ENCODE peak calls at places on chromosomes 1 and 21, in ten cellular contexts. Z is CD4-positive, CD25-positive, alpha-beta regulatory T cell; Y is right atrium auricular region; Q is stomach; J is heart left ventricle; K is ovary; I is psoas muscle; X is lower lobe of right lung; L is sigmoid colon; C is brain microvascular endothelial cell. U is an unnamed sample. For H3K36me3, the result is how much of the 10 kb centered on the place peaks cover.

GRCh38 chr1:211113566-211113965 is 20.4 kb downstream of the KCNH1 start:
- DNase-seq in L (no peak), K (no peak), I (no peak), Z (no peak), C (no peak), Y (no peak), Q (no peak), J (no peak), X (no peak), U (no peak)

GRCh38 chr1:77524038-77524437 is 158.4 kb downstream of the ZZZ3 start:
- DNase-seq in K (no peak), X (no peak), J (no peak), Z (no peak), I (no peak), C (no peak), L (no peak), Q (no peak), Y (no peak), U (no peak)

GRCh38 chr1:186082235-186082937 is 292.7 kb downstream of the TPR start:
- DNase-seq in Z (no peak), X (peak), Q (peak), L (peak), K (peak), C (peak), I (peak), J (peak), Y (peak), U (peak)

GRCh38 chr1:43525995-43526394 is 4.7 kb upstream of the PTPRF start:
- DNase-seq in K (no peak), I (no peak), C (peak), Y (no peak), L (no peak), J (no peak), Z (no peak), X (no peak), Q (no peak), U (peak)

GRCh38 chr1:205248793-205249601 is 21.3 kb downstream of the TMCC2 start:
- DNase-seq in Q (peak), Z (no peak), I (no peak), C (no peak), L (peak), J (peak), Y (peak), X (peak), K (peak), U (peak)

GRCh38 chr1:17201201-17202021 is 3.5 kb upstream of the PADI1 start:
- DNase-seq in C (no peak), L (peak), K (no peak), X (peak), J (no peak), Z (no peak), Q (no peak), Y (no peak), I (no peak), U (peak)

GRCh38 chr1:42934111-42934510 is 24.6 kb downstream of the SLC2A1 start:
- DNase-seq in J (no peak), L (peak), K (no peak), Q (no peak), C (no peak), X (no peak), Y (no peak), Z (no peak), I (no peak), U (peak)

GRCh38 chr1:113542221-113542701 is 151.9 kb downstream of the MAGI3 start:
- DNase-seq in K (no peak), I (no peak), X (no peak), L (no peak), C (peak), Z (no peak), Y (no peak), Q (no peak), J (no peak), U (no peak)

GRCh38 chr1:216183007-216183406 is 240.2 kb downstream of the USH2A start:
- DNase-seq in X (no peak), C (peak), Z (no peak), Y (no peak), Q (no peak), I (no peak), L (no peak), J (no peak), K (no peak), U (no peak)

GRCh38 chr1:234722904-234723588 is 113.1 kb upstream of the IRF2BP2 start:
- DNase-seq in Y (peak), X (no peak), I (peak), J (peak), Z (peak), K (peak), L (peak), Q (peak), C (peak), U (peak)

GRCh38 chr1:97186381-97186780 is 464.8 kb downstream of the PTBP2 start:
- DNase-seq in Q (no peak), C (peak), L (no peak), K (no peak), I (no peak), J (no peak), Z (no peak), X (no peak), Y (no peak), U (no peak)

GRCh38 chr1:169250022-169250421 is 117.6 kb downstream of the NME7 start:
- DNase-seq in I (no peak), Z (no peak), C (peak), L (no peak), Y (no peak), Q (no peak), K (no peak), X (no peak), J (no peak), U (no peak)

GRCh38 chr1:211897011-211897410 is 66.4 kb upstream of the LPGAT1 start:
- DNase-seq in Q (no peak), K (no peak), C (peak), X (no peak), I (no peak), Y (no peak), L (no peak), Z (no peak), J (no peak), U (no peak)

GRCh38 chr1:115529216-115529897 is 112.4 kb upstream of the VANGL1 start:
- DNase-seq in X (no peak), L (no peak), K (no peak), J (no peak), C (no peak), Q (no peak), Y (no peak), Z (no peak), I (no peak), U (no peak)

GRCh38 chr1:227890451-227891222 is 57.1 kb downstream of the WNT9A start:
- DNase-seq in J (no peak), K (peak), C (no peak), I (no peak), L (peak), Y (peak), Q (peak), X (no peak), Z (no peak), U (peak)

GRCh38 chr21:41783476-41784150 is 16.8 kb upstream of the RIPK4 start:
- DNase-seq in Y (no peak), Q (peak), L (no peak), X (no peak), K (no peak), I (no peak), Z (no peak), J (no peak), C (peak), U (no peak)

GRCh38 chr1:228284521-228284920 is 76.7 kb downstream of the OBSCN start:
- DNase-seq in X (no peak), Q (no peak), K (no peak), I (peak), C (no peak), Y (no peak), J (peak), L (no peak), Z (no peak), U (peak)

GRCh38 chr1:3455630-3456448 is 1.4 kb downstream of the ARHGEF16 start:
- DNase-seq in Z (no peak), Y (no peak), Q (no peak), J (no peak), X (no peak), L (no peak), C (no peak), K (no peak), I (peak), U (no peak)
- H3K4me3 ChIP-seq in Z (no peak), Y (no peak), Q (peak), J (no peak), X (no peak), L (no peak), C (no peak), K (no peak), I (no peak), U (no peak)

GRCh38 chr1:177847843-177848242 is 122.0 kb downstream of the SEC16B start:
- DNase-seq in I (no peak), Z (no peak), C (peak), X (no peak), L (no peak), Q (no peak), Y (no peak), J (no peak), K (no peak), U (no peak)

GRCh38 chr1:177849588-177849987 is 120.3 kb downstream of the SEC16B start:
- DNase-seq in L (no peak), K (no peak), Q (no peak), Z (no peak), X (no peak), J (no peak), Y (no peak), I (no peak), C (no peak), U (no peak)

GRCh38 chr1:177849130-177849529 is 120.7 kb downstream of the SEC16B start:
- DNase-seq in Y (no peak), X (no peak), C (no peak), J (peak), Z (no peak), I (no peak), K (no peak), Q (no peak), L (no peak), U (no peak)

DNA sequence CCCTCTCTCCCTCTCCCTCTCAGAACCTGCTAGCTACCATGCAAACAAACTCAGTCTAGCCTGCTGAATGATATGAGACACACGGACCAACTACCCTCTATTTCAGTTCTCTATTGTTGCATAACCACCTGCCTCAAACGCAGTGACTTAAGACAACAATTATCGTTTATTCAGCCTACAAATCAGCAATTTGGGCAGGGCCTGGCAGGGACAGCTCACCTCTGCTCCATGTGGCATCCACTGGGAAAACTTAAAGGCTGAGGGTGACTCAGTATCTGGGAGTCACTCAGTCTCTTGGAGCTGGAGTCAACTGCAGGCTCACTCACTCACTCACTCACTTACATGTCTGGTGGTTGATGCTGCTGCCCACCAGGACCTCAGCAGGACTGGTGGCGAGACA is 121.3 kb downstream of the SEC16B start:
- DNase-seq in Y (no peak), C (no peak), J (no peak), Q (no peak), Z (no peak), I (no peak), X (no peak), L (no peak), K (no peak), U (no peak)
- H3K36me3 ChIP-seq in Y (under half), C (under half), J (under half), Q (under half), Z (under half), I (under half), X (under half), L (under half), K (under half), U (under half)

GRCh38 chr1:197778326-197778922 is 3.1 kb upstream of the DENND1B start:
- DNase-seq in Q (no peak), L (no peak), K (no peak), C (no peak), I (no peak), Y (no peak), J (no peak), Z (no peak), X (no peak), U (no peak)

GRCh38 chr1:197773856-197774255 is 1.4 kb downstream of the DENND1B start:
- DNase-seq in K (no peak), Z (no peak), X (no peak), J (no peak), Y (no peak), C (no peak), L (no peak), I (no peak), Q (no peak), U (no peak)

GRCh38 chr1:197774691-197775281 is 494 bp downstream of the DENND1B start:
- DNase-seq in C (no peak), Y (no peak), I (peak), L (peak), J (peak), X (peak), Z (peak), K (peak), Q (peak), U (peak)

GRCh38 chr1:197776348-197777082 is 1.2 kb upstream of the DENND1B start:
- DNase-seq in K (no peak), Q (no peak), J (no peak), C (no peak), I (no peak), Y (no peak), Z (no peak), X (no peak), L (no peak), U (no peak)

DNA sequence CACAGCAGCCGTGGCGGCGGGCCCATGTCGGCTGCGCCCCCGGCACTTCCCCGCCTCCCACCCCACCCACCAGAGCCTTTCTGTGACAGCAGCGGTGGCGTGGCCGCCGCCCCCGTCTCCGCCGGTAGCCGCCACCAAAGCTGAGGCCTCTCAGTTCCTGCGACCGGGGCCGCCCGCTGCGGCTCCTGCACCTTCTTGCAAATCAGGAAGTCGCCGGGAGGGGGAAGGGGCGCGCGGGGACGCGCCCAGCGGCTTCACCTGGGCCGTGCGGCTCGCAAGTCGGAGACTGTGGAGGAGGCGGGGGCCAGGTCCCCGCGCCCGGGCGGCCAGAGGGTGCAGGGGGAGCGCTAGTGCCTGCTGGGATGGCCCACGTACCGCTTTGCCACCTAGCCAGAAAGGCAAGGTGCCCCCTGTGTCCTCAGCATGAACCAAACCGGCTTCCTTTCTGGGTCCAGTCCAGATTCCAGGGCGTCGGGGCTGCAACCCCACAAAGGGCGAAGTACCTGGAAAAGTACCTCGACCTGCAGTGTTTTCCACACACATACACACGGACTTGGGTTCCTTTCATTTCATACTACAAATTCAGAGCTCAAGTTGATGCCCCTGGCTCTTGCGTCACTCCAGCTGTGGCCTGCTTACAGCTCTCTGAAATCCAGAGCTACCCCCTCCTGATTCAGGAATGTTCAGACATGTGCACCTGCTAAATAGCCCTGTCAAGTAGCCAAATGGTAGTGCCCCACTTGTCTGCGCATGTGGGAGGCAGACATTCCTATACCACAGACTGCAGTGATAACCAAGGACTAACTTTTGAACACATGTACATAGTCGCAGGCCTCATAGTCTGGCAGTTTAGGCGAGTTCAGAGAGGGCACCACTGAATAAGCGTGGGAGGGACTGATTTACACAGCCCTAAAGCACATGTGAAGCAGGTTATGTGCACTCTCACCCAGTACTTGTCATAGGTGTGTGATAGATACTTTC is at the start of gene DENND1B:
- DNase-seq in Q (peak), I (peak), J (peak), C (no peak), X (peak), L (peak), K (peak), Z (peak), Y (no peak), U (peak)
- H3K27ac ChIP-seq in Q (peak), I (peak), J (peak), C (peak), X (peak), L (peak), K (peak), Z (peak), Y (peak), U (peak)

GRCh38 chr1:22349302-22350043 is 102.2 kb upstream of the ZBTB40 start:
- DNase-seq in Y (no peak), X (no peak), L (no peak), Q (no peak), Z (no peak), C (no peak), I (no peak), K (no peak), J (no peak), U (no peak)

GRCh38 chr1:22352896-22353295 is 98.8 kb upstream of the ZBTB40 start:
- DNase-seq in Y (no peak), Z (no peak), X (no peak), J (no peak), L (no peak), Q (no peak), I (no peak), C (no peak), K (no peak), U (no peak)

GRCh38 chr1:22351757-22352080 is 99.9 kb upstream of the ZBTB40 start:
- DNase-seq in C (no peak), I (no peak), Y (no peak), X (no peak), Q (no peak), Z (no peak), J (no peak), K (no peak), L (no peak), U (no peak)

GRCh38 chr1:22350171-22350961 is 101.3 kb upstream of the ZBTB40 start:
- DNase-seq in I (no peak), Q (no peak), X (no peak), Y (no peak), J (no peak), Z (no peak), L (no peak), K (no peak), C (no peak), U (peak)

DNA sequence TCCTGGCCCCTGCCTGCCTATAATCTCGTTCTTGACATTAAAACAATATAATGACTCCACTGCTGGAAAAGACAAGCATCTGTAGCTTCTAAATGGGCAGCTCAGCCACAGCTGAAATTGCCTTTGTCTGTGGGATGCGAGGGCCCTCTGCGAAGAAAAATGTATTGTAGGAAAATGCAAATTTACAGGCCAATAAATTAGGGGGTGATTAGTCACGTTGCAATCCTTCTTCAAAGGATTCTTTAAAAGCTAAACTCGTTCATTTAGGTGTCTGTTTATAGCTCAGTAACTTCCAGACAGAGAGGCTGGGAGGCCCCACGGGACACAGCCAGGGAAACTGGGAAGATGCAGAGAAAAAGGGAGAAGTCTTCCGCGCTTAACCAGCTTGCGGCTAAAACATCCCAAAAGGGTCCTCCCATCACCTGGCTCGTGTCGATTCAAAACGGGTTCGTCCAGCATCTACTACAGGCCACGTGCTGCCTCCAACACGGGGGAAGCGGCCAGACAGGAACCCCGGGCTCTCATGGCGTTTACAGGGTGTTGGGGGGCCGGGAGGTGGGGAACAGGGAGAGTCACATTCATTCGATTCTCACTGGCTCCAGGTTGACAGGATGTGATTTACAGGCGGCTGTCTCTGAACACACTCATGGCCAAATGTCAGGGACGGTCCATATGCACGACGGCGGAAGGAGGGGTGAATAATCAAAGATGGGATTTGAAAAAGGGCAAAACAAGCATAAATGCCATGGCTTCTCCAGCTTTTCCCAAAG is 100.5 kb upstream of the ZBTB40 start:
- DNase-seq in L (no peak), Z (no peak), J (no peak), I (no peak), C (no peak), Y (no peak), K (no peak), X (no peak), Q (no peak), U (peak)
- H3K4me3 ChIP-seq in L (no peak), Z (no peak), J (no peak), I (no peak), C (no peak), Y (no peak), K (no peak), X (no peak), Q (no peak), U (no peak)

DNA sequence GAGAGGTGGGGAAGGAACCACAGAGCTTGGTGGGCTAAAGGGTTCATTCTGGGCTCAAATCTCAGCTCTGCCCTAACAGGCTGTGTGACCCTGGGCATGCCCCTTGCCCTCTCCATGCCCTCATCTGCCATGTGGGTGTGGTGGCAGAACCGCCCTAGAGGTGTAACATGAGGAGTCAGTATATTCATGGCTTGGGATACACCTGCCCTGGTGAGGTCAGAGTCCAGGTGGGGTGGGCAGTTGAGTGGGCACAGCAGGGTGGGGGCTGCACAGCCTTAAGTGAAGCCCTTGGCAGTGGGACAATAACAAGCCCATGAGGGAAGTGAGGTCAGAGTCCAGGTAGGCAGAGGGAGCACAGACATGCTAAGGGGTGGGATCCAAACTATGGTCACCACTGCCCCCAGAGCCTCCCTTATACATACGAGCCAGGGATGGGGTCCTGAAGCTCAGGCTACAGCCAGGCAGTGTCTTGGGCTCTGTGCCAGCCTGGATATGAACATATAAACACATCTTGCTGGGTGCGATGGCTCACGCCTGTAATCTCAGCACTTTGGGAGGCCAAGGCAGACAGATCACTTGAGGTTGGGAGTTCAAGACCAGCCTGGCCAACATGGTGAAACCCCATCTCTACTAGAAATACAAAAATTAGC is 59.0 kb upstream of the EFHD2 start:
- DNase-seq in Q (no peak), L (no peak), X (no peak), I (no peak), K (no peak), J (no peak), Y (no peak), Z (no peak), C (no peak), U (no peak)
- H3K36me3 ChIP-seq in Q (under half), L (under half), X (under half), I (under half), K (under half), J (under half), Y (under half), Z (under half), C (under half), U (under half)

GRCh38 chr21:17612023-17612564 is 607 bp downstream of the BTG3 start:
- DNase-seq in K (peak), Y (peak), C (peak), Z (peak), X (peak), Q (peak), I (peak), L (peak), J (peak), U (peak)
- H3K27ac ChIP-seq in K (peak), Y (peak), C (peak), Z (peak), X (peak), Q (peak), I (peak), L (peak), J (peak), U (peak)